ENCODE peak calls at places on chromosomes 12 and 14, in five cellular contexts. B, S, K, W and N are unnamed samples.

GRCh38 chr12:104737682-104738370 is 220.3 kb downstream of the SLC41A2 start:
- DNase-seq in B (no peak), S (no peak), K (no peak), W (no peak), N (no peak)

GRCh38 chr14:101058571-101058970 is 155.0 kb upstream of the RTL1 start:
- DNase-seq in B (no peak), S (no peak), K (no peak), W (no peak), N (no peak)

GRCh38 chr14:80080601-80081000 is 130.7 kb downstream of the DIO2 start:
- DNase-seq in B (no peak), S (no peak), K (no peak), W (no peak), N (no peak)

GRCh38 chr12:40622246-40622838 is 69.9 kb upstream of the CNTN1 start:
- DNase-seq in B (no peak), S (peak), K (no peak), W (no peak), N (no peak)

GRCh38 chr12:82124711-82125110 is 233.5 kb downstream of the CCDC59 start:
- DNase-seq in B (no peak), S (no peak), K (no peak), W (no peak), N (no peak)

GRCh38 chr12:51846911-51847829 is 1.3 kb downstream of the FIGNL2 start:
- DNase-seq in B (no peak), S (peak), K (no peak), W (peak), N (no peak)

GRCh38 chr14:23449314-23449713 is 13.9 kb upstream of the MYH7 start:
- DNase-seq in B (no peak), S (no peak), K (no peak), W (no peak), N (no peak)

GRCh38 chr12:21666722-21667121 is 9.1 kb upstream of the LDHB start:
- DNase-seq in B (no peak), S (no peak), K (no peak), W (no peak), N (no peak)

GRCh38 chr12:16225692-16226091 is 51.8 kb downstream of the SLC15A5 start:
- DNase-seq in B (no peak), S (no peak), K (no peak), W (no peak), N (peak)

GRCh38 chr14:101665478-101666078 is 95.9 kb upstream of the PPP2R5C start:
- DNase-seq in B (no peak), S (peak), K (no peak), W (no peak), N (peak)

GRCh38 chr14:63996016-63996415 is 143.2 kb downstream of the SYNE2 start:
- DNase-seq in B (no peak), S (no peak), K (no peak), W (no peak), N (no peak)

GRCh38 chr12:121224591-121224990 is 14.7 kb downstream of the P2RX4 start:
- DNase-seq in B (no peak), S (no peak), K (no peak), W (no peak), N (no peak)

DNA sequence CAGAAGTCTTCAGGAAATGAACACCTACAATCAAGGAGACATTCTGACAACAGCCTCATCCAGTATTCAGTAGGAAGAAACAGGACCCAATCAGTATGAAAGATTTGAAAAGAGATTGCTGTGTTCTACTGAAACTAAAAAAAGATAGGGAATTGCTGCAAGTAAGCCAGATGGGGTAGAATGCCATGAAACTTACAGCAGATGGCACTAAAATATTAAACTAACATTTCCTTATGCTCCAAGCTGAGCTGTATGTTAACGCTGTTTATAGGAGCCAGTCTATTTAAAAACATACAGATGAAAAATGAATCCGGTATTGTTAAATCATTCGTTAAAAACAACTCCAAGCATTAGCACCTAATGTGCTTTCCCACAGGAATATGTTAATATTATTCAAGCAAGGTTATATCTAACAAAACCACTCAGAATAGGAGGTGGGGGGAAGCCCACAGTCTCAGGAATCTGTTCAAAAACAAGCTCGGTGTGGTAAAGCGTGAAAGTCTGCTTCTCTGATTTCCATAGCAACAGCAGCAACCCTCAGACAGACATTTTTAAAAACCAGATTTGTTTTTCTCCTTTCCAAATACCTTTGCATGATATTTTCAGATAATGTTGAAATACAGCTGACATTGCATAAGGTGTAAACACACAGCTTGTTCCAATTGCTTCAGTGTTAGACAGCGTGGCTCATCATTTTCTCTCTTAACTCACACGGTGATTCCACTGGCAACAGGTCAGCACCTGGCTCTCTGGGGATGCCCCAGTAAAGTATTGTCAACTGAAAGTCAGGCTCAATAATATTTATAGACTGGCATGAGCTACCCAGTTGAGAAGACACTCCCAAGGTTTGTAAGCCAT is 131.4 kb upstream of the CCDC175 start:
- DNase-seq in B (no peak), S (no peak), K (no peak), W (no peak), N (no peak)
- TF ChIP-seq POLR2AphosphoS5 in B (no peak), S (no peak), K (no peak), W (no peak), N (no peak)

GRCh38 chr14:70886421-70887206 is 20.6 kb upstream of the PCNX1 start:
- DNase-seq in B (peak), S (peak), K (no peak), W (no peak), N (peak)
- H3K4me3 ChIP-seq in B (peak), S (no peak), K (no peak), W (no peak), N (no peak)

DNA sequence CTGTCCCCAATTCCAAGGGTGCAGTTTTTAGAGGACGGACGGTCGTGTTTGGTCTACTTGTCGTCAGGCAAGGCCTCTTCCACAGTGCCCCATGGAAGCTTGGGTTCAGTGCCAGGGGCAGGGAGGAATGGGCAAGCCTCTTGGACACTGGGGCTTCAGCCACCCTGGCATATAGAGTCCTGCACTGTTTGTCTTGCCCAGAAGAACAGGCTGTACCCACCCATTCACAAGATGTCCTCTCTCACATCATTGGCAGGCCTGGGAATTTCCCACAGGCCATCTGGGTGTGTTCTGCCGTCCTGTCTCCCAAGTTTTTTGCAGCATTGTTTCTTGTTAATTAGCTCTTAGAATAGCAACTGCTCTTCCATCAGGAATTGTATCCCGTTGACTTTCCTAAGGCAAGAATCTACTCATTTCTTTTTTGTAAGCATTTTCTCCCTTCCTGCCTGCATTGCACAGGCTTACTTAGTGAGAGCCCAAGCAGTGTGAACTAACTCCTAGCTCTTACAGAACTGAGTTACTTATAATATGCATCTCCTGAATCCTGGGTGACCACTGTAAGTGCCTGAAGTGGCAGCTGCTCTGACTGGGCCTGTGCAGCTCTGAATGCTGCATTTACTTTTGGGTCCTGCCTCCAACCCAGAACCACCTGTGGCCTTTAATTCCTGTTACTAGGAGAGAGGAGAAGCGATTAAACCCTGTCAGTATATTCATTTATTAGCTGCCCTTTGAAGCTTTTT is 149.4 kb upstream of the HIF1A start:
- DNase-seq in B (no peak), S (no peak), K (no peak), W (no peak), N (no peak)
- TF ChIP-seq POLR2AphosphoS5 in B (no peak), S (no peak), K (no peak), W (no peak), N (no peak)

GRCh38 chr14:93954900-93955891 is 21.2 kb downstream of the ASB2 start:
- DNase-seq in B (no peak), S (peak), K (no peak), W (peak), N (peak)
- H3K4me3 ChIP-seq in B (peak), S (no peak), K (no peak), W (no peak), N (peak)

DNA sequence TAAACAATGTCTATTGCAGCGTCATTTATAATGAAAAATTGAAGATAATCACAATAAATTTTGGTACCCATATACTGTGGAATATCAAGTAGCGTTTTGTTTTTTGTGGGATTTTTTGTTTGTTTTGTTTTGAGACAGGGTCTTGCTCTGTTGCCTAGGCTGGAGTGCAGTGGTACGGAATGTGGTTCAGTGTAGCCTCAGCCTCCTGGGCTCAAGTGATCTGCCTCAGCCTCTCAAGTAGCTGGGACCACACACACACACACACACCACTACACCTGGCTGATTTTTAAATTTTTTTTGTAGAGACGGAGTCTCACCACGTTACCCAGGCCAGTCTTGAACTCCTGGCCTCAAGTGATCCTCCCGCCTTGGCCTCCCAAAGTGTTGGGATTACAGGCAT is 6.6 kb downstream of the ZNF664 start:
- DNase-seq in B (no peak), S (no peak), K (no peak), W (no peak), N (no peak)
- TF ChIP-seq POLR2AphosphoS5 in B (no peak), S (no peak), K (no peak), W (no peak), N (no peak)

DNA sequence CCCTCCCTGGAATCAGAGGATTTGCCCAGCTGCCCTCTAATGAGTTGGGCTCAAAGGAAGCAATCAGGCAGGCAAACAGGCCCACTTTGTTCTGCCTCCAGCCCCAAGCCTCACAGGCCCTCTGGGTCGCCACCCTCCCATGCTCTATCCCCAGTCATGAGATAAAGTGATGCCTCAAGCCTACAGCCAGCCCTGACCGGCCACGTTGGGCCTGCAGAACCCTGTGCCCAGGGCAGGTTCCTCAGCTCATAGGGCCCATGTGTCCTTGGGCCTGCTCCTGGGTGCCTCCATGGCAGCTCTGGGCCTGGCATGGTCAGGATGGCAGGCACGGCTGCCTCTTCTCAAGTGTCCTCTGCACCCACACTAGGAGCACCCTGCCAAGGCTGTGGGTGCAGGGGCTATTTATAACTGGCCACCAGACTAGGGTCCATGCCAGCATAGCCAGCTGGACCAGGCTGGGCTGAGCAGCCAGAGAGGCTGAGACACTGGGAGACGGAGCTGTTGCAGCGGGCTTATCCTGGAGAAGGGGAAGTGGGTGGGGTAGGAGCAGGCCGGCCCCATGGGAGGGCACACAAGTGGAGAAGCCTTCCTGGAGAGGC is 20.2 kb downstream of the HDAC7 start:
- DNase-seq in B (no peak), S (no peak), K (no peak), W (no peak), N (no peak)
- H3K4me3 ChIP-seq in B (no peak), S (no peak), K (no peak), W (no peak), N (no peak)